ENCODE peak calls at places on chromosomes 4 and X, in four cellular contexts. One of them, this sample, is unnamed. For H3K36me3, the result is how much of the 10 kb centered on the place peaks cover.

GRCh38 chrX:149618871-149619270 is 12.7 kb downstream of the TMEM185A start:
- DNase-seq in sigmoid colon: no peak
- DNase-seq in breast epithelium: no peak
- DNase-seq in K562: no peak
- DNase-seq in this sample: no peak

GRCh38 chrX:134396174-134396573 is 63.8 kb upstream of the HPRT1 start:
- DNase-seq in sigmoid colon: no peak
- DNase-seq in breast epithelium: no peak
- DNase-seq in K562: peak
- DNase-seq in this sample: no peak

GRCh38 chr4:138576684-138577083 is 334.5 kb upstream of the SLC7A11 start:
- DNase-seq in sigmoid colon: no peak
- DNase-seq in breast epithelium: no peak
- DNase-seq in K562: peak
- DNase-seq in this sample: no peak

GRCh38 chr4:187602339-187603092 is 393.1 kb upstream of the ZFP42 start:
- DNase-seq in sigmoid colon: no peak
- DNase-seq in breast epithelium: no peak
- DNase-seq in K562: no peak
- DNase-seq in this sample: no peak

GRCh38 chr4:147578057-147578476 is 39.1 kb upstream of the TMEM184C start:
- DNase-seq in sigmoid colon: no peak
- DNase-seq in breast epithelium: no peak
- DNase-seq in K562: no peak
- DNase-seq in this sample: no peak

GRCh38 chr4:81512371-81512770 is 40.7 kb upstream of the RASGEF1B start:
- DNase-seq in sigmoid colon: no peak
- DNase-seq in breast epithelium: no peak
- DNase-seq in K562: no peak
- DNase-seq in this sample: no peak

GRCh38 chr4:163166041-163166579 is 580 bp downstream of the NAF1 start:
- DNase-seq in sigmoid colon: peak
- DNase-seq in breast epithelium: peak
- DNase-seq in K562: peak
- DNase-seq in this sample: peak

GRCh38 chrX:23952401-23952800 is 44.6 kb downstream of the CXorf58 start:
- DNase-seq in sigmoid colon: no peak
- DNase-seq in breast epithelium: no peak
- DNase-seq in K562: no peak
- DNase-seq in this sample: no peak

GRCh38 chrX:41085883-41086626 is 810 bp downstream of the USP9X start:
- DNase-seq in sigmoid colon: peak
- DNase-seq in breast epithelium: peak
- DNase-seq in K562: peak
- DNase-seq in this sample: peak

GRCh38 chr4:29972121-29972520 is 748.0 kb upstream of the PCDH7 start:
- DNase-seq in sigmoid colon: no peak
- DNase-seq in breast epithelium: no peak
- DNase-seq in K562: no peak
- DNase-seq in this sample: no peak

GRCh38 chr4:145177511-145177905 is 2.9 kb downstream of the OTUD4 start:
- DNase-seq in sigmoid colon: no peak
- DNase-seq in breast epithelium: no peak
- DNase-seq in K562: no peak
- DNase-seq in this sample: no peak

GRCh38 chr4:84965558-84966381 is 720 bp downstream of the WDFY3 start:
- DNase-seq in sigmoid colon: peak
- DNase-seq in breast epithelium: peak
- DNase-seq in K562: peak
- DNase-seq in this sample: peak

GRCh38 chr4:15395342-15395741 is 32.5 kb upstream of the C1QTNF7 start:
- DNase-seq in sigmoid colon: no peak
- DNase-seq in breast epithelium: no peak
- DNase-seq in K562: no peak
- DNase-seq in this sample: no peak

GRCh38 chrX:1592863-1593201 is 1.4 kb downstream of the AKAP17A start:
- DNase-seq in sigmoid colon: no peak
- DNase-seq in breast epithelium: no peak
- DNase-seq in K562: no peak
- DNase-seq in this sample: no peak

GRCh38 chr4:57065730-57066482 is 44.3 kb downstream of the IGFBP7 start:
- DNase-seq in sigmoid colon: no peak
- DNase-seq in breast epithelium: no peak
- DNase-seq in K562: no peak
- DNase-seq in this sample: no peak

DNA sequence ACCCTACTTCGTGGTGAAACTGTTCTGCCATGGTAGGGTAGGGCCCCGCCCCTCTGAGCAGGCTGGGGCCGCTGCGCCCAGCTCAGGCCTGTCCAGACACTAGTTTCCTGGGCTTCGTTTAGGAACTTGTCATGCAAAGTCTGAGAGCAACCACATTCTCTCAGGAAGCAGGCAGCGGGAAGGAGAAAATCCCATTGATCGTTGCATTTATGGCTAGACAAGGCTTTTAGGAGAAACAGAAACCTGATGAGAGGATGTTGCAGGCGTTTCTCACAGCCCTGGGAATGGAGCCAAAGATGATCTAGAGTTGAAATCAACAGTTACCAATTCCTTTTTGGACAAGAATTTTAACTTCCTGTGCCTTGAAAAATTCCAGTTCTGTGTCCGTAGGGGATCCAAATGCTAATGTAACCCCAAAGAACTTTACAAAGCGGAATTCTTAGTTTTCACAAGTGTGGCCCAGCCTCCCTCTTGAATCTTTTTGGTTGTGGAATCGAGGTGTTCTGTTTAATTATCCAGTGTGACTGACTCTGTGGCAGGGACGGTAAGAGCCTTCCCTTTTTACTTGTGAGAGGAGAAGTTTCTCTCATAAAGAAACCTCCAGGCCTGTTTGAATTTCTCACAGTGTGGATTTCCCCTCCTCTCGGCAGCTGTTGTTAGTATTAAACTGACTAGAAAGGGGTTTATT is 4.5 kb upstream of the CXCL9 start:
- DNase-seq in sigmoid colon: no peak
- DNase-seq in breast epithelium: no peak
- DNase-seq in K562: no peak
- DNase-seq in this sample: peak
- TF ChIP-seq POLR2AphosphoS5 in sigmoid colon: no peak
- TF ChIP-seq POLR2AphosphoS5 in breast epithelium: no peak
- TF ChIP-seq POLR2AphosphoS5 in K562: no peak
- TF ChIP-seq POLR2AphosphoS5 in this sample: no peak

DNA sequence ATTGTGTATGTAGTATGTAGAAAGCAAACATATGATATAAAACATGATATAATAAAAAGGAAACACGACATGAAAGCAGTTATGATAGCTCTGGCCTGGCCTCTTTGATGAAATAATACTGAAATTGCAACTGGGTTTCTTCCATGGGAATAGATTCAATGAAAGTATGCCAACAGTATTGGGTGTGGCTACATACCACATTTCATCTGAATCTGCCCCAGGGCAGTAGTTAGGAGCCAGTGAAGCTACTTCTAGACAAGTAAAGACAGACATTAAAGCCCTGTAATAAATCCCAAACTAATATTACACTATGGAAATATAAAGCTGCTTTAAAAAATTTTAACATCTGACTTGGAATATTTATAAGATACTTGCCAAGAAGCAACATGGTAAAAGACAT is 207.3 kb downstream of the FBXW7 start:
- DNase-seq in sigmoid colon: no peak
- DNase-seq in breast epithelium: peak
- DNase-seq in K562: no peak
- DNase-seq in this sample: no peak
- H3K36me3 ChIP-seq in sigmoid colon: under half
- H3K36me3 ChIP-seq in breast epithelium: under half
- H3K36me3 ChIP-seq in K562: under half
- H3K36me3 ChIP-seq in this sample: under half

GRCh38 chr4:37453004-37453360 is 208.4 kb downstream of the NWD2 start:
- DNase-seq in sigmoid colon: no peak
- DNase-seq in breast epithelium: peak
- DNase-seq in K562: peak
- DNase-seq in this sample: peak

GRCh38 chr4:37454263-37454800 is 209.8 kb downstream of the NWD2 start:
- DNase-seq in sigmoid colon: no peak
- DNase-seq in breast epithelium: no peak
- DNase-seq in K562: no peak
- DNase-seq in this sample: no peak

GRCh38 chr4:37455301-37456062 is 210.9 kb downstream of the NWD2 start:
- DNase-seq in sigmoid colon: no peak
- DNase-seq in breast epithelium: no peak
- DNase-seq in K562: no peak
- DNase-seq in this sample: no peak

GRCh38 chr4:37451646-37452045 is 207.1 kb downstream of the NWD2 start:
- DNase-seq in sigmoid colon: no peak
- DNase-seq in breast epithelium: no peak
- DNase-seq in K562: no peak
- DNase-seq in this sample: no peak

GRCh38 chr4:37453361-37454262 is 209.1 kb downstream of the NWD2 start:
- DNase-seq in sigmoid colon: peak
- DNase-seq in breast epithelium: peak
- DNase-seq in K562: peak
- DNase-seq in this sample: peak
- TF ChIP-seq POLR2AphosphoS5 in sigmoid colon: no peak
- TF ChIP-seq POLR2AphosphoS5 in breast epithelium: no peak
- TF ChIP-seq POLR2AphosphoS5 in K562: no peak
- TF ChIP-seq POLR2AphosphoS5 in this sample: no peak

GRCh38 chr4:106092361-106093040 is 197.2 kb downstream of the NPNT start:
- DNase-seq in sigmoid colon: no peak
- DNase-seq in breast epithelium: no peak
- DNase-seq in K562: no peak
- DNase-seq in this sample: no peak
- H3K36me3 ChIP-seq in sigmoid colon: under half
- H3K36me3 ChIP-seq in breast epithelium: under half
- H3K36me3 ChIP-seq in K562: under half
- H3K36me3 ChIP-seq in this sample: under half

GRCh38 chr4:48129307-48130014 is 4.6 kb downstream of the TXK start:
- DNase-seq in sigmoid colon: no peak
- DNase-seq in breast epithelium: no peak
- DNase-seq in K562: no peak
- DNase-seq in this sample: peak
- TF ChIP-seq POLR2AphosphoS5 in sigmoid colon: no peak
- TF ChIP-seq POLR2AphosphoS5 in breast epithelium: no peak
- TF ChIP-seq POLR2AphosphoS5 in K562: no peak
- TF ChIP-seq POLR2AphosphoS5 in this sample: no peak

DNA sequence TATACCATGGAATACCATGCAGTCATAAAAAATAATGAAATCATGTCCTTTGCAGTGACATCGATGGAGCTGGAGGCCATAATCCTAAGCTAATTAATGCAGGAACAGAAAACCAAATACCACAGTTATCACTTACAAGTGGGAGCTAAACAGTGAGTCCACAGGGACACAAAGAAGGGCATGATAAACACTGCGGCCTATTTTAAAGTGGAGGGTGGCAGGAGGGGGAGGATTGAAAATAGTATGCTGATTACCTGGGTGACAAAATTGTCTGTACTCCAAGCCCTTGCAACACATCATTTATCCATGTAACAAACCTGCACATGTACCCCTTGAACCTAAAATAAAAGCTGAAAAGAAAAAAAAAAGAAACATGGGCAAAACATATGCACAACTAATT is 16.7 kb upstream of the SLC9B1 start:
- DNase-seq in sigmoid colon: no peak
- DNase-seq in breast epithelium: no peak
- DNase-seq in K562: no peak
- DNase-seq in this sample: no peak
- H3K36me3 ChIP-seq in sigmoid colon: under half
- H3K36me3 ChIP-seq in breast epithelium: under half
- H3K36me3 ChIP-seq in K562: under half
- H3K36me3 ChIP-seq in this sample: under half

GRCh38 chr4:119151161-119151560 is 15.5 kb downstream of the MYOZ2 start:
- DNase-seq in sigmoid colon: no peak
- DNase-seq in breast epithelium: no peak
- DNase-seq in K562: no peak
- DNase-seq in this sample: no peak
- TF ChIP-seq POLR2AphosphoS5 in sigmoid colon: no peak
- TF ChIP-seq POLR2AphosphoS5 in breast epithelium: no peak
- TF ChIP-seq POLR2AphosphoS5 in K562: no peak
- TF ChIP-seq POLR2AphosphoS5 in this sample: no peak

GRCh38 chr4:3520276-3520675 is 11.9 kb downstream of the LRPAP1 start:
- DNase-seq in sigmoid colon: peak
- DNase-seq in breast epithelium: no peak
- DNase-seq in K562: no peak
- DNase-seq in this sample: no peak
- H3K36me3 ChIP-seq in sigmoid colon: under half
- H3K36me3 ChIP-seq in breast epithelium: under half
- H3K36me3 ChIP-seq in K562: half or more
- H3K36me3 ChIP-seq in this sample: half or more

GRCh38 chr4:88283661-88284377 is 542 bp downstream of the PPM1K start:
- DNase-seq in sigmoid colon: peak
- DNase-seq in breast epithelium: peak
- DNase-seq in K562: peak
- DNase-seq in this sample: peak
- TF ChIP-seq POLR2AphosphoS5 in sigmoid colon: peak
- TF ChIP-seq POLR2AphosphoS5 in breast epithelium: peak
- TF ChIP-seq POLR2AphosphoS5 in K562: no peak
- TF ChIP-seq POLR2AphosphoS5 in this sample: no peak